ENCODE peak calls at places on chromosomes 13 and 19, in five cellular contexts. N is IMR-90, R is stomach, D is H54, S is Right ventricle myocardium superior. Y is an unnamed sample.

GRCh38 chr13:50387124-50387581 is 371.9 kb downstream of the KCNRG start:
- DNase-seq in N (peak; percentile 42), D (no peak), S (peak; percentile 76), R (peak; percentile 40), Y (no peak)

GRCh38 chr19:1217366-1217765 is 11.8 kb downstream of the STK11 start:
- DNase-seq in D (no peak), N (no peak), S (no peak), R (no peak), Y (no peak)

GRCh38 chr19:5002143-5002542 is 33.2 kb downstream of the KDM4B start:
- DNase-seq in D (peak; percentile 52), R (no peak), S (no peak), N (peak; percentile 73), Y (no peak)

GRCh38 chr13:24223341-24224231 is 63.1 kb downstream of the SPATA13 start:
- DNase-seq in N (no peak), D (no peak), R (no peak), S (no peak), Y (no peak)

GRCh38 chr13:98766120-98766519 is 13.6 kb upstream of the SLC15A1 start:
- DNase-seq in D (no peak), R (no peak), N (no peak), S (no peak), Y (no peak)

GRCh38 chr19:57818378-57818777 is 3.7 kb upstream of the ZNF552 start:
- DNase-seq in S (no peak), N (no peak), R (no peak), D (no peak), Y (no peak)

GRCh38 chr19:17163652-17164051 is 51.5 kb upstream of the USE1 start:
- DNase-seq in N (no peak), D (no peak), R (no peak), S (no peak), Y (no peak)

GRCh38 chr19:35006999-35007365 is 6.9 kb downstream of the GRAMD1A start:
- DNase-seq in D (no peak), R (no peak), N (no peak), S (peak; percentile 14), Y (no peak)

GRCh38 chr19:35915508-35915907 is 7.4 kb upstream of the TYROBP start:
- DNase-seq in D (no peak), S (no peak), R (no peak), N (no peak), Y (no peak)

GRCh38 chr13:60646600-60646999 is 249.6 kb downstream of the TDRD3 start:
- DNase-seq in N (no peak), D (no peak), S (no peak), R (no peak), Y (no peak)

GRCh38 chr13:27980280-27980998 is 8.1 kb downstream of the URAD start:
- DNase-seq in R (no peak), S (no peak), D (no peak), N (no peak), Y (no peak)

GRCh38 chr13:25177636-25178035 is 5.5 kb upstream of the AMER2 start:
- DNase-seq in S (no peak), R (no peak), N (no peak), D (no peak), Y (no peak)

GRCh38 chr19:17076539-17076919 is 952 bp downstream of the MYO9B start:
- DNase-seq in R (no peak), S (no peak), D (no peak), N (no peak), Y (no peak)

GRCh38 chr13:103102482-103102881 is 36.3 kb upstream of the SLC10A2 start:
- DNase-seq in R (no peak), S (no peak), D (no peak), N (no peak), Y (no peak)

GRCh38 chr19:54551293-54551692 is 22.3 kb upstream of the LILRA2 start:
- DNase-seq in N (no peak), D (no peak), R (no peak), S (no peak), Y (no peak)

GRCh38 chr13:109146912-109147624 is 517.7 kb downstream of the MYO16 start:
- DNase-seq in N (peak; percentile 89), D (peak; percentile 61), R (no peak), S (no peak), Y (no peak)

GRCh38 chr13:28640861-28641599 is 17.9 kb upstream of the POMP start:
- DNase-seq in D (no peak), N (no peak), R (no peak), S (no peak), Y (no peak)

GRCh38 chr13:37241786-37242185 is 136.3 kb upstream of the CSNK1A1L start:
- DNase-seq in N (no peak), R (no peak), D (no peak), S (no peak), Y (no peak)

GRCh38 chr13:51635137-51635878 is 51.0 kb downstream of the WDFY2 start:
- DNase-seq in S (no peak), N (no peak), R (no peak), D (no peak), Y (no peak)

GRCh38 chr19:45848922-45849321 is 14.0 kb downstream of the SYMPK start:
- DNase-seq in S (no peak), N (no peak), R (no peak), D (no peak), Y (no peak)

GRCh38 chr13:40664100-40665060 is 2.1 kb downstream of the FOXO1 start:
- DNase-seq in R (peak; percentile 82), D (no peak), N (no peak), S (peak; percentile 91), Y (peak; percentile 67)

GRCh38 chr13:42354246-42355117 is 82.5 kb downstream of the AKAP11 start:
- DNase-seq in S (no peak), D (no peak), R (no peak), N (peak; percentile 48), Y (no peak)

GRCh38 chr13:34747507-34747906 is 194.6 kb upstream of the NBEA start:
- DNase-seq in S (peak; percentile 38), D (no peak), R (no peak), N (no peak), Y (no peak)

GRCh38 chr19:34856052-34856451 is 70.7 kb upstream of the ZNF30 start:
- DNase-seq in D (no peak), R (no peak), N (no peak), S (no peak), Y (no peak)

GRCh38 chr19:1063030-1063908 is 3.7 kb upstream of the ARHGAP45 start:
- DNase-seq in N (no peak), R (no peak), S (no peak), D (no peak), Y (no peak)

GRCh38 chr19:57708641-57709354 is at the start of gene ZNF154:
- DNase-seq in N (peak; percentile 67), R (no peak), S (peak; percentile 42), D (no peak), Y (peak; percentile 3)

GRCh38 chr19:13401388-13401787 is 104.9 kb downstream of the CACNA1A start:
- DNase-seq in N (peak; percentile 46), D (peak; percentile 46), S (no peak), R (no peak), Y (no peak)

GRCh38 chr19:49512970-49513745 is 697 bp downstream of the FCGRT start:
- DNase-seq in N (no peak), R (peak; percentile 59), D (no peak), S (peak; percentile 81), Y (no peak)

GRCh38 chr19:30068528-30069395 is 126.7 kb downstream of the URI1 start:
- DNase-seq in N (no peak), D (no peak), R (peak; percentile 4), S (no peak), Y (no peak)

GRCh38 chr13:103883698-103884097 is 817.5 kb upstream of the SLC10A2 start:
- DNase-seq in S (no peak), R (no peak), D (no peak), N (peak; percentile 25), Y (no peak)

GRCh38 chr13:112657850-112658445 is 31.9 kb upstream of the ATP11A start:
- DNase-seq in D (no peak), N (peak; percentile 81), R (no peak), S (no peak), Y (no peak)

GRCh38 chr19:39407644-39408391 is 1.2 kb downstream of the ZFP36 start:
- DNase-seq in D (no peak), R (peak; percentile 76), S (peak; percentile 67), N (no peak), Y (peak; percentile 42)

GRCh38 chr13:22018297-22019210 is 347.7 kb downstream of the FGF9 start:
- DNase-seq in D (no peak), N (no peak), S (no peak), R (no peak), Y (no peak)

GRCh38 chr13:50757021-50757420 is 86.5 kb downstream of the DLEU7 start:
- DNase-seq in S (no peak), R (no peak), N (no peak), D (no peak), Y (no peak)

GRCh38 chr13:113849546-113849945 is 14.3 kb downstream of the GAS6 start:
- DNase-seq in R (no peak), S (no peak), N (no peak), D (no peak), Y (no peak)

GRCh38 chr13:26236306-26236705 is 14.2 kb upstream of the RNF6 start:
- DNase-seq in N (no peak), S (no peak), D (no peak), R (no peak), Y (no peak)

GRCh38 chr19:37738371-37738770 is 18.8 kb upstream of the ZNF607 start:
- DNase-seq in R (no peak), S (no peak), N (no peak), D (no peak), Y (no peak)

GRCh38 chr13:39263033-39263432 is 224.8 kb downstream of the NHLRC3 start:
- DNase-seq in N (peak; percentile 23), D (peak; percentile 6), R (peak; percentile 27), S (no peak), Y (peak; percentile 1)

GRCh38 chr19:58451358-58452101 is at the start of gene ZNF324B:
- DNase-seq in R (peak; percentile 97), N (peak; percentile 92), D (peak; percentile 98), S (peak; percentile 99), Y (peak; percentile 94)

GRCh38 chr13:95296326-95296939 is 4.8 kb downstream of the ABCC4 start:
- DNase-seq in S (no peak), D (peak; percentile 49), N (no peak), R (peak; percentile 72), Y (no peak)

Y was measured in activated T-helper 9 cell treated with anti-CD3 and anti-CD28 coated beads, Interleukin-2, amount 50 U/mL, for 16 hours.